ENCODE peak calls at places on chromosomes 2 and 18, in six cellular contexts. One of them, this sample, is unnamed.

GRCh38 chr2:164920430-164920829 is 34.9 kb downstream of the SLC38A11 start:
- DNase-seq in uterus: no peak
- DNase-seq in stimulated activated CD4-positive, alpha-beta T cell treated with anti-CD3 and anti-CD28 coated beads, Interleukin-2, amount 100 ng/mL, for 24 hours: no peak
- DNase-seq in H54: peak
- DNase-seq in Calu3: no peak
- DNase-seq in stimulated activated CD8-positive, alpha-beta memory T cell treated with anti-CD3 and anti-CD28 coated beads, Interleukin-15, amount 100 ng/mL, for 4 hours: no peak
- DNase-seq in this sample: no peak

GRCh38 chr2:146246017-146246733 is 1598.7 kb upstream of the ACVR2A start:
- DNase-seq in uterus: no peak
- DNase-seq in stimulated activated CD4-positive, alpha-beta T cell treated with anti-CD3 and anti-CD28 coated beads, Interleukin-2, amount 100 ng/mL, for 24 hours: no peak
- DNase-seq in H54: no peak
- DNase-seq in Calu3: no peak
- DNase-seq in stimulated activated CD8-positive, alpha-beta memory T cell treated with anti-CD3 and anti-CD28 coated beads, Interleukin-15, amount 100 ng/mL, for 4 hours: no peak
- DNase-seq in this sample: no peak

GRCh38 chr2:46066591-46066990 is 230.6 kb upstream of the EPAS1 start:
- DNase-seq in uterus: no peak
- DNase-seq in stimulated activated CD4-positive, alpha-beta T cell treated with anti-CD3 and anti-CD28 coated beads, Interleukin-2, amount 100 ng/mL, for 24 hours: no peak
- DNase-seq in H54: no peak
- DNase-seq in Calu3: no peak
- DNase-seq in stimulated activated CD8-positive, alpha-beta memory T cell treated with anti-CD3 and anti-CD28 coated beads, Interleukin-15, amount 100 ng/mL, for 4 hours: no peak
- DNase-seq in this sample: no peak

GRCh38 chr2:139217641-139218040 is 437.5 kb upstream of the NXPH2 start:
- DNase-seq in uterus: no peak
- DNase-seq in stimulated activated CD4-positive, alpha-beta T cell treated with anti-CD3 and anti-CD28 coated beads, Interleukin-2, amount 100 ng/mL, for 24 hours: no peak
- DNase-seq in H54: no peak
- DNase-seq in Calu3: peak
- DNase-seq in stimulated activated CD8-positive, alpha-beta memory T cell treated with anti-CD3 and anti-CD28 coated beads, Interleukin-15, amount 100 ng/mL, for 4 hours: no peak
- DNase-seq in this sample: no peak

GRCh38 chr2:36246320-36246990 is 109.1 kb upstream of the CRIM1 start:
- DNase-seq in uterus: no peak
- DNase-seq in stimulated activated CD4-positive, alpha-beta T cell treated with anti-CD3 and anti-CD28 coated beads, Interleukin-2, amount 100 ng/mL, for 24 hours: no peak
- DNase-seq in H54: no peak
- DNase-seq in Calu3: no peak
- DNase-seq in stimulated activated CD8-positive, alpha-beta memory T cell treated with anti-CD3 and anti-CD28 coated beads, Interleukin-15, amount 100 ng/mL, for 4 hours: no peak
- DNase-seq in this sample: no peak

GRCh38 chr18:72460210-72460680 is 83.9 kb downstream of the CBLN2 start:
- DNase-seq in uterus: no peak
- DNase-seq in stimulated activated CD4-positive, alpha-beta T cell treated with anti-CD3 and anti-CD28 coated beads, Interleukin-2, amount 100 ng/mL, for 24 hours: no peak
- DNase-seq in H54: no peak
- DNase-seq in Calu3: peak
- DNase-seq in stimulated activated CD8-positive, alpha-beta memory T cell treated with anti-CD3 and anti-CD28 coated beads, Interleukin-15, amount 100 ng/mL, for 4 hours: no peak
- DNase-seq in this sample: no peak

GRCh38 chr2:6881036-6881435 is 3.5 kb downstream of the RSAD2 start:
- DNase-seq in uterus: no peak
- DNase-seq in stimulated activated CD4-positive, alpha-beta T cell treated with anti-CD3 and anti-CD28 coated beads, Interleukin-2, amount 100 ng/mL, for 24 hours: no peak
- DNase-seq in H54: no peak
- DNase-seq in Calu3: no peak
- DNase-seq in stimulated activated CD8-positive, alpha-beta memory T cell treated with anti-CD3 and anti-CD28 coated beads, Interleukin-15, amount 100 ng/mL, for 4 hours: no peak
- DNase-seq in this sample: no peak

GRCh38 chr2:20357588-20358394 is 7.1 kb upstream of the PUM2 start:
- DNase-seq in uterus: no peak
- DNase-seq in stimulated activated CD4-positive, alpha-beta T cell treated with anti-CD3 and anti-CD28 coated beads, Interleukin-2, amount 100 ng/mL, for 24 hours: no peak
- DNase-seq in H54: no peak
- DNase-seq in Calu3: no peak
- DNase-seq in stimulated activated CD8-positive, alpha-beta memory T cell treated with anti-CD3 and anti-CD28 coated beads, Interleukin-15, amount 100 ng/mL, for 4 hours: no peak
- DNase-seq in this sample: no peak

GRCh38 chr2:144364988-144365738 is 154.8 kb downstream of the ZEB2 start:
- DNase-seq in uterus: no peak
- DNase-seq in stimulated activated CD4-positive, alpha-beta T cell treated with anti-CD3 and anti-CD28 coated beads, Interleukin-2, amount 100 ng/mL, for 24 hours: no peak
- DNase-seq in H54: peak
- DNase-seq in Calu3: no peak
- DNase-seq in stimulated activated CD8-positive, alpha-beta memory T cell treated with anti-CD3 and anti-CD28 coated beads, Interleukin-15, amount 100 ng/mL, for 4 hours: no peak
- DNase-seq in this sample: no peak

This sample was measured in adrenal gland.